ENCODE peak calls at places on chromosome 6, in nine cellular contexts. G is iris pigment epithelial cell; I is HS-5; E is CD8-positive, alpha-beta memory T cell; U is stimulated activated CD4-positive, alpha-beta T cell treated with anti-CD3 and anti-CD28 coated beads, TNF-alpha, amount 100 ng/mL, for 48 hours; N is activated T-helper 1 cell treated with anti-CD3 and anti-CD28 coated beads, Interleukin-2, amount 50 U/mL, for 16 hours; W is H54; Y is skeletal muscle cell; B is EH. C is an unnamed sample.

GRCh38 chr6:125867483-125867935 is 76.7 kb downstream of the NCOA7 start:
- DNase-seq in G (peak; percentile 93), I (peak; percentile 15), E (no peak), U (no peak), N (no peak), W (no peak), Y (peak; percentile 59), B (peak; percentile 70), C (peak; percentile 91)

GRCh38 chr6:31267504-31268371 is 4.2 kb downstream of the HLA-C start:
- DNase-seq in G (no peak), I (no peak), E (no peak), U (no peak), N (no peak), W (no peak), Y (no peak), B (no peak), C (no peak)

GRCh38 chr6:1624848-1625341 is 15.2 kb downstream of the FOXC1 start:
- DNase-seq in G (peak; percentile 63), I (no peak), E (no peak), U (no peak), N (no peak), W (peak; percentile 88), Y (no peak), B (peak; percentile 72), C (no peak)

GRCh38 chr6:138896104-138896756 is 91.8 kb downstream of the REPS1 start:
- DNase-seq in G (no peak), I (no peak), E (no peak), U (no peak), N (no peak), W (no peak), Y (no peak), B (no peak), C (no peak)

GRCh38 chr6:26033942-26034354 is 53.3 kb upstream of the HFE start:
- DNase-seq in G (no peak), I (no peak), E (no peak), U (no peak), N (no peak), W (no peak), Y (no peak), B (no peak), C (no peak)

GRCh38 chr6:6007311-6008113 is 787 bp upstream of the NRN1 start:
- DNase-seq in G (no peak), I (no peak), E (peak; percentile 21), U (no peak), N (no peak), W (no peak), Y (no peak), B (no peak), C (peak; percentile 76)

GRCh38 chr6:141552463-141552862 is 580.3 kb upstream of the GJE1 start:
- DNase-seq in G (peak; percentile 97), I (peak; percentile 13), E (no peak), U (no peak), N (no peak), W (peak; percentile 6), Y (peak; percentile 80), B (peak; percentile 31), C (peak; percentile 85)

GRCh38 chr6:132060591-132060990 is 109.4 kb upstream of the CCN2 start:
- DNase-seq in G (peak; percentile 94), I (peak; percentile 77), E (no peak), U (no peak), N (no peak), W (peak; percentile 15), Y (peak; percentile 85), B (peak; percentile 89), C (no peak)

GRCh38 chr6:81051952-81052351 is 700.5 kb downstream of the TENT5A start:
- DNase-seq in G (no peak), I (no peak), E (no peak), U (no peak), N (no peak), W (no peak), Y (no peak), B (no peak), C (no peak)

GRCh38 chr6:162856885-162857284 is 129.1 kb downstream of the PACRG start:
- DNase-seq in G (peak; percentile 67), I (peak; percentile 37), E (no peak), U (no peak), N (no peak), W (peak; percentile 3), Y (peak; percentile 79), B (peak; percentile 75), C (peak; percentile 79)

GRCh38 chr6:31651602-31652191 is 764 bp downstream of the BAG6 start:
- DNase-seq in G (peak; percentile 79), I (no peak), E (no peak), U (no peak), N (no peak), W (peak; percentile 78), Y (peak; percentile 37), B (peak; percentile 89), C (peak; percentile 74)

GRCh38 chr6:57147401-57147800 is 24.7 kb upstream of the BAG2 start:
- DNase-seq in G (peak; percentile 17), I (no peak), E (no peak), U (no peak), N (no peak), W (no peak), Y (no peak), B (no peak), C (no peak)

GRCh38 chr6:142834853-142835252 is 110.1 kb downstream of the HIVEP2 start:
- DNase-seq in G (no peak), I (no peak), E (no peak), U (no peak), N (no peak), W (no peak), Y (no peak), B (no peak), C (no peak)

GRCh38 chr6:31493875-31494694 is 3.9 kb upstream of the MICB start:
- DNase-seq in G (peak; percentile 81), I (no peak), E (peak; percentile 72), U (peak; percentile 80), N (peak; percentile 68), W (no peak), Y (no peak), B (peak; percentile 78), C (peak; percentile 37)

GRCh38 chr6:5151955-5152401 is 66.8 kb downstream of the PPP1R3G start:
- DNase-seq in G (peak; percentile 80), I (peak; percentile 87), E (no peak), U (no peak), N (no peak), W (peak; percentile 66), Y (peak; percentile 45), B (peak; percentile 91), C (no peak)

GRCh38 chr6:104653786-104654185 is 205.9 kb downstream of the HACE1 start:
- DNase-seq in G (no peak), I (no peak), E (no peak), U (no peak), N (no peak), W (no peak), Y (no peak), B (peak; percentile 22), C (no peak)

GRCh38 chr6:2876210-2877056 is 26.7 kb downstream of the SERPINB9 start:
- DNase-seq in G (peak; percentile 94), I (peak; percentile 80), E (no peak), U (no peak), N (no peak), W (peak; percentile 89), Y (peak; percentile 92), B (peak; percentile 81), C (no peak)

GRCh38 chr6:167091149-167092107 is 31.5 kb upstream of the CCR6 start:
- DNase-seq in G (no peak), I (no peak), E (no peak), U (no peak), N (no peak), W (no peak), Y (no peak), B (no peak), C (no peak)

GRCh38 chr6:2658788-2659187 is 91.9 kb downstream of the MYLK4 start:
- DNase-seq in G (peak; percentile 27), I (no peak), E (no peak), U (no peak), N (no peak), W (peak; percentile 19), Y (no peak), B (no peak), C (no peak)

GRCh38 chr6:137119196-137120104 is 54.0 kb downstream of the IL22RA2 start:
- DNase-seq in G (no peak), I (no peak), E (no peak), U (no peak), N (no peak), W (no peak), Y (no peak), B (no peak), C (no peak)

GRCh38 chr6:41601248-41601549 is 37.1 kb upstream of the MDFI start:
- DNase-seq in G (no peak), I (no peak), E (no peak), U (no peak), N (no peak), W (no peak), Y (no peak), B (no peak), C (no peak)

GRCh38 chr6:89356644-89357043 is 4.1 kb upstream of the UBE2J1 start:
- DNase-seq in G (no peak), I (no peak), E (no peak), U (no peak), N (no peak), W (no peak), Y (no peak), B (no peak), C (no peak)

C was measured in NCI-H2029 treated with DMSO at 0.1 percent for 48 hours.